ENCODE peak calls at places on chromosomes 3 and 15, in eight cellular contexts. D is A549, I is body of pancreas, O is testis, A is right lobe of liver, H is spleen, M is stomach, W is heart left ventricle. E is an unnamed sample. For H3K4me1, the result is how much of the 10 kb centered on the place peaks cover.

GRCh38 chr15:80585544-80586018 is 109.5 kb upstream of the ABHD17C start:
- DNase-seq in D (no peak), I (no peak), O (no peak), A (no peak), H (no peak), M (peak), W (no peak), E (no peak)

GRCh38 chr15:78368115-78368514 is 28.0 kb downstream of the CRABP1 start:
- DNase-seq in D (no peak), I (no peak), O (no peak), A (no peak), H (peak), M (no peak), W (no peak), E (no peak)

GRCh38 chr15:21261965-21262850 is 178.1 kb downstream of the POTEB3 start:
- DNase-seq in D (peak), I (no peak), O (no peak), A (peak), H (peak), M (no peak), W (peak), E (no peak)

GRCh38 chr3:182618981-182619591 is 174.2 kb upstream of the ATP11B start:
- DNase-seq in D (no peak), I (no peak), O (no peak), A (no peak), H (no peak), M (no peak), W (no peak), E (no peak)

GRCh38 chr3:109569121-109569520 is 231.8 kb upstream of the DPPA4 start:
- DNase-seq in D (no peak), I (no peak), O (no peak), A (no peak), H (no peak), M (no peak), W (no peak), E (no peak)

GRCh38 chr3:146390006-146390772 is 79.2 kb downstream of the PLSCR2 start:
- DNase-seq in D (no peak), I (no peak), O (no peak), A (no peak), H (no peak), M (no peak), W (no peak), E (no peak)

GRCh38 chr15:96047255-96047931 is 283.1 kb upstream of the NR2F2 start:
- DNase-seq in D (no peak), I (no peak), O (no peak), A (no peak), H (no peak), M (no peak), W (peak), E (no peak)

GRCh38 chr3:64351713-64352595 is 126.7 kb upstream of the PRICKLE2 start:
- DNase-seq in D (peak), I (peak), O (no peak), A (no peak), H (no peak), M (peak), W (no peak), E (no peak)

GRCh38 chr3:30693470-30694120 is 87.2 kb downstream of the TGFBR2 start:
- DNase-seq in D (peak), I (peak), O (peak), A (no peak), H (no peak), M (no peak), W (peak), E (no peak)

GRCh38 chr3:184260571-184261269 is 633 bp downstream of the CAMK2N2 start:
- DNase-seq in D (no peak), I (peak), O (no peak), A (no peak), H (no peak), M (no peak), W (no peak), E (no peak)

GRCh38 chr15:69578792-69579587 is 126.4 kb downstream of the RPLP1 start:
- DNase-seq in D (no peak), I (peak), O (no peak), A (peak), H (peak), M (peak), W (no peak), E (no peak)

GRCh38 chr15:29024681-29025080 is 138.9 kb downstream of the APBA2 start:
- DNase-seq in D (no peak), I (no peak), O (no peak), A (no peak), H (no peak), M (no peak), W (no peak), E (no peak)

GRCh38 chr15:89475688-89476087 is 20.7 kb downstream of the RHCG start:
- DNase-seq in D (no peak), I (no peak), O (no peak), A (no peak), H (no peak), M (no peak), W (no peak), E (no peak)

GRCh38 chr3:30643763-30644462 is 37.5 kb downstream of the TGFBR2 start:
- DNase-seq in D (no peak), I (no peak), O (no peak), A (no peak), H (peak), M (peak), W (no peak), E (no peak)

GRCh38 chr15:64351265-64351664 is 4.7 kb downstream of the CSNK1G1 start:
- DNase-seq in D (no peak), I (no peak), O (no peak), A (no peak), H (no peak), M (no peak), W (no peak), E (no peak)

GRCh38 chr15:25235391-25235790 is 203.4 kb downstream of the UBE3A start:
- DNase-seq in D (no peak), I (no peak), O (no peak), A (no peak), H (peak), M (no peak), W (no peak), E (no peak)

GRCh38 chr3:168338176-168338575 is 242.5 kb upstream of the GOLIM4 start:
- DNase-seq in D (no peak), I (no peak), O (no peak), A (no peak), H (no peak), M (no peak), W (no peak), E (no peak)

GRCh38 chr3:81249540-81250029 is 511.9 kb downstream of the GBE1 start:
- DNase-seq in D (peak), I (no peak), O (no peak), A (no peak), H (no peak), M (no peak), W (no peak), E (no peak)

GRCh38 chr15:54365001-54365400 is 386.8 kb downstream of the UNC13C start:
- DNase-seq in D (no peak), I (no peak), O (no peak), A (no peak), H (no peak), M (no peak), W (no peak), E (no peak)

GRCh38 chr3:107068980-107069379 is 308.3 kb upstream of the CCDC54 start:
- DNase-seq in D (no peak), I (no peak), O (no peak), A (no peak), H (no peak), M (no peak), W (peak), E (no peak)

GRCh38 chr3:144053121-144053520 is 81.5 kb downstream of the DIPK2A start:
- DNase-seq in D (no peak), I (no peak), O (no peak), A (no peak), H (no peak), M (no peak), W (no peak), E (no peak)

GRCh38 chr3:50327943-50328691 is at the start of gene TUSC2:
- DNase-seq in D (peak), I (peak), O (peak), A (peak), H (peak), M (peak), W (peak), E (peak)
- TF ChIP-seq POLR2A in D (peak), I (peak), O (no peak), A (peak), H (no peak), M (no peak), W (peak), E (peak)

DNA sequence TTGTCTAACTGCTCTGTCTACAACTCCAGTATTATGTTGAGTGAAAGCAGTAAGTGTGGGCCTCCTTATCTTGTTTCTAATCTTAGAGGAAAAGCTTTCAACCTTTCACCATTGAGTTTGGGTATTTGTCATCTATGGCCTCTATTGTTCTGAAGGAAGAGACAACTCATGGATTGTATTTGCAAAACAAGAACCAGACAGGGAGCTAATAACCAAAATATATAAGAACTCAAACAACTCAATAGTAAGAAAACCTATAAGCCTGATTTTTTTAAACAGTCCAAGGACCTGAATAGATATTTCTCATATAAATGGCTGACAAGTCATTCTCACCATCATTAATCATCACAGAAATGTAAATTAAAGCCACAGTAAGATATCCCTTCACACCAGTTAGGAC is 113.0 kb downstream of the TAFA4 start:
- DNase-seq in D (no peak), I (no peak), O (no peak), A (no peak), H (no peak), M (no peak), W (no peak), E (no peak)
- H3K4me1 ChIP-seq in D (under half), I (under half), O (under half), A (under half), H (under half), M (under half), W (under half), E (under half)

DNA sequence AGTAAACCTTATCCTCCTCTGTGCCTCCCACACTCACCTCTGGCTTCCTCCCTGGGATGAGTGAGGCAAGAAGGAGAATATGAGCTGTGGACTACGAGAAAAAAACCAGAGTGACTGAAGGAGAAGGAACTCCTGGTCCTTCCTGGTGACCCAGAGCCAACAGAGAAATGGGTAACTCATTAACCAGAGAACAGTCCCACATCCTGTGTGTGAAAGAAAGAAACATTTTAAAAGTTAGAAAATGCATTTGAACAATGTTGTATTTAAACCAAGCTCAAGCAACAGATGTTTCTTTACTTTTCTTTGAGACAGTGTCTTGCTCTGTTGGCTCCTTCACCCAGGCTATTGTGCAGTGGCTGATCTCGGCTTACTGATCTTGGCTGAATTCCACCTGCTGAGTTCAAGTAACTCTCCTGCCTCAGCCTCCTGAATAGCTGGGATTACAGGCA is 27.5 kb upstream of the FAM81A start:
- DNase-seq in D (peak), I (peak), O (no peak), A (no peak), H (no peak), M (peak), W (no peak), E (no peak)
- TF ChIP-seq POLR2A in D (no peak), I (no peak), O (no peak), A (no peak), H (no peak), M (no peak), W (no peak), E (no peak)

GRCh38 chr3:171001250-171001893 is 25.1 kb downstream of the SLC2A2 start:
- DNase-seq in D (no peak), I (no peak), O (no peak), A (no peak), H (no peak), M (no peak), W (no peak), E (no peak)

GRCh38 chr3:170997966-170998913 is 28.3 kb downstream of the SLC2A2 start:
- DNase-seq in D (no peak), I (no peak), O (no peak), A (peak), H (no peak), M (no peak), W (no peak), E (no peak)

GRCh38 chr3:170999737-171000242 is 26.7 kb downstream of the SLC2A2 start:
- DNase-seq in D (peak), I (peak), O (no peak), A (peak), H (no peak), M (no peak), W (no peak), E (no peak)

GRCh38 chr3:171001957-171002694 is 24.4 kb downstream of the SLC2A2 start:
- DNase-seq in D (peak), I (peak), O (no peak), A (no peak), H (no peak), M (no peak), W (no peak), E (no peak)

DNA sequence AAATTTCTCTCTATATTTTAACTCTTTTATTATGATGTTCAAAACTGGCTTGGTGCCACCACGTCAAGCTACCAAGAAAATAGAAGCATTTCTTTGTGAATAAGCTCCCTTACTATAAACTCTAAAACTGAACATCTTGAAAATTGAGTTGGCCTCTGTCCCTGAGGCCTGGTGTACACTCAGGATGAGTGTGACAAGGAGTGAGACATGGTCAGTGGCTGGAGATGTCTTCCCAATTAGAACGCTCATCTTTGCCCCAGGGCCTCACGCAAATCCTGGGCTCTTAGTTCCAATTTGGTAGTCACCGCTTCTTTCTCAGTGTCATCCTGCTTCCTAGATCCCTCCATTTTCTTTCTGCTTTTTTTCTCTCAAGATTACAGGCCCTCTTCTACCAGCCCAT is 26.2 kb downstream of the SLC2A2 start:
- DNase-seq in D (no peak), I (no peak), O (no peak), A (no peak), H (no peak), M (no peak), W (no peak), E (no peak)
- H3K4me1 ChIP-seq in D (half or more), I (under half), O (under half), A (half or more), H (under half), M (half or more), W (under half), E (under half)

GRCh38 chr3:112642912-112643506 is 2.1 kb upstream of the CCDC80 start:
- DNase-seq in D (peak), I (peak), O (peak), A (peak), H (peak), M (peak), W (peak), E (peak)
- TF ChIP-seq POLR2A in D (no peak), I (no peak), O (no peak), A (no peak), H (no peak), M (no peak), W (no peak), E (no peak)

DNA sequence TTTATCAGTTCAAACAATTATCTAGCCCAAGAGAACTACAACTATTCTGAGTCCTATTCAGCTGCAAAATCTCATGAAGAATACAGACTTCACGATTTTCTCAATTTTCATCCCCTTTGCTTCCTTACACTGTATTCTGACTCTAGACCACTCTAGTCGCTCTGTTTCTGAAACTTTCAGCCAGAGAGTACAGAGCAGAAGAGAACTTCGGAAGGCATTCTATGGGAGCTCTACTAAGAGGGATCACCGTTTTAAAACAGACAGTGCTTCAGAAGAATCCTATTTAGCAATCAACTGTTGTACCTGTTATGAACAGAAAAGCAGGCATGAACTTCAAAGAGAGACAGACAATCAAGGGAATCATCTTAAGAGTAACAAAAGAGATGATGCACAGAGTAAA is 419.4 kb downstream of the SHQ1 start:
- DNase-seq in D (no peak), I (no peak), O (no peak), A (no peak), H (no peak), M (no peak), W (no peak), E (no peak)
- H3K4me1 ChIP-seq in D (under half), I (under half), O (under half), A (under half), H (half or more), M (half or more), W (under half), E (half or more)

DNA sequence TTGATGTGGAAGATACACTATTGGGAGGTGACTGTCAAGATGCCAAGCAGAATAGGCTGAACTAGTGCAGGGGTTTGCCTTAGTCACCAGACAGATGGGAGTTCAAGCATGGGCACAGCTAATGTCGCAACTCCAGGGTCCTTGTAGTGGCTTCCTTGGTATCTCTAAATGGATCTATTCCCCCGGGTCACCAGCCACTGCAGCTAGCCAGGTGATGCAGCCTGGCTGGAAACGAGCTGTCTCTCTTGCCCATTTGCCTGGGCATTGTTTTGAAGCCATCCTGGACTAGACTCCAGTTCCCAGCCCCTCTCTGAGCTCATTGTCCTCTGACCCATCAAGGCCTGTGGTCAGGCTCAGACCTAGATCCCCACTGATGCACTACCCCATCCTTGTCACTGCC is 8.4 kb upstream of the CPEB1 start:
- DNase-seq in D (no peak), I (no peak), O (no peak), A (no peak), H (no peak), M (no peak), W (no peak), E (no peak)
- TF ChIP-seq POLR2A in D (no peak), I (no peak), O (no peak), A (no peak), H (no peak), M (no peak), W (no peak), E (no peak)

GRCh38 chr3:195151866-195152526 is 119.0 kb downstream of the XXYLT1 start:
- DNase-seq in D (peak), I (no peak), O (no peak), A (no peak), H (no peak), M (no peak), W (peak), E (no peak)

GRCh38 chr3:195154793-195155535 is 116.0 kb downstream of the XXYLT1 start:
- DNase-seq in D (no peak), I (peak), O (peak), A (peak), H (peak), M (peak), W (peak), E (no peak)

GRCh38 chr3:195154111-195154791 is 116.7 kb downstream of the XXYLT1 start:
- DNase-seq in D (no peak), I (no peak), O (peak), A (no peak), H (no peak), M (no peak), W (no peak), E (no peak)

GRCh38 chr3:195153121-195153520 is 117.8 kb downstream of the XXYLT1 start:
- DNase-seq in D (no peak), I (no peak), O (no peak), A (no peak), H (no peak), M (no peak), W (peak), E (no peak)

GRCh38 chr3:195153653-195154052 is 117.3 kb downstream of the XXYLT1 start:
- DNase-seq in D (no peak), I (no peak), O (peak), A (no peak), H (no peak), M (no peak), W (no peak), E (no peak)
- H3K4me1 ChIP-seq in D (under half), I (under half), O (under half), A (under half), H (half or more), M (half or more), W (half or more), E (half or more)

GRCh38 chr3:126355777-126356372 is 1.3 kb downstream of the KLF15 start:
- DNase-seq in D (no peak), I (peak), O (peak), A (peak), H (peak), M (peak), W (peak), E (peak)
- TF ChIP-seq POLR2A in D (no peak), I (peak), O (no peak), A (peak), H (no peak), M (no peak), W (peak), E (peak)

E was measured in esophagus squamous epithelium.